ENCODE peak calls at places on chromosomes 3 and 15, in nine cellular contexts. V, G, H, J, Q, E, X, F and W are unnamed samples.

GRCh38 chr3:150252462-150252861 is 155.6 kb upstream of the TSC22D2 start:
- DNase-seq in V (no peak), G (no peak), H (no peak), J (no peak), Q (no peak), E (no peak), X (no peak), F (no peak), W (peak)

GRCh38 chr3:101803939-101804338 is 24.9 kb downstream of the NXPE3 start:
- DNase-seq in V (no peak), G (no peak), H (no peak), J (no peak), Q (no peak), E (no peak), X (no peak), F (no peak), W (no peak)

GRCh38 chr3:129314757-129315385 is 36.2 kb downstream of the HMCES start:
- DNase-seq in V (peak), G (peak), H (peak), J (peak), Q (peak), E (peak), X (peak), F (no peak), W (peak)

GRCh38 chr3:144314946-144315345 is 343.3 kb downstream of the DIPK2A start:
- DNase-seq in V (no peak), G (no peak), H (no peak), J (no peak), Q (no peak), E (no peak), X (no peak), F (no peak), W (no peak)

GRCh38 chr3:120470870-120471269 is 20.1 kb upstream of the FSTL1 start:
- DNase-seq in V (no peak), G (no peak), H (no peak), J (no peak), Q (peak), E (no peak), X (no peak), F (no peak), W (peak)

GRCh38 chr3:3119393-3119851 is 7.3 kb upstream of the TRNT1 start:
- DNase-seq in V (no peak), G (no peak), H (no peak), J (no peak), Q (no peak), E (no peak), X (no peak), F (no peak), W (no peak)

GRCh38 chr3:126364731-126365301 is 7.6 kb upstream of the KLF15 start:
- DNase-seq in V (peak), G (no peak), H (no peak), J (no peak), Q (no peak), E (no peak), X (no peak), F (no peak), W (no peak)

GRCh38 chr3:12446298-12446697 is 38.0 kb upstream of the TSEN2 start:
- DNase-seq in V (no peak), G (no peak), H (no peak), J (no peak), Q (peak), E (no peak), X (no peak), F (no peak), W (no peak)

GRCh38 chr3:143552851-143553250 is 295.4 kb downstream of the SLC9A9 start:
- DNase-seq in V (no peak), G (no peak), H (no peak), J (no peak), Q (no peak), E (no peak), X (no peak), F (no peak), W (no peak)

GRCh38 chr3:142366434-142366833 is 81.4 kb downstream of the XRN1 start:
- DNase-seq in V (no peak), G (no peak), H (no peak), J (no peak), Q (no peak), E (no peak), X (no peak), F (no peak), W (peak)

GRCh38 chr3:14410501-14411165 is 8.2 kb downstream of the SLC6A6 start:
- DNase-seq in V (peak), G (no peak), H (no peak), J (no peak), Q (no peak), E (no peak), X (peak), F (peak), W (peak)

GRCh38 chr15:48358229-48358641 is 27.0 kb downstream of the DUT start:
- DNase-seq in V (no peak), G (no peak), H (no peak), J (no peak), Q (no peak), E (no peak), X (peak), F (no peak), W (peak)

GRCh38 chr15:85688703-85689102 is 106.0 kb downstream of the KLHL25 start:
- DNase-seq in V (no peak), G (no peak), H (no peak), J (no peak), Q (no peak), E (no peak), X (no peak), F (no peak), W (no peak)

GRCh38 chr3:87900061-87900460 is 158.7 kb downstream of the CGGBP1 start:
- DNase-seq in V (no peak), G (no peak), H (no peak), J (no peak), Q (no peak), E (no peak), X (no peak), F (no peak), W (no peak)

GRCh38 chr15:94002026-94002425 is 229.3 kb upstream of the MCTP2 start:
- DNase-seq in V (no peak), G (no peak), H (no peak), J (no peak), Q (no peak), E (no peak), X (no peak), F (no peak), W (no peak)

GRCh38 chr3:189338366-189338765 is 166.6 kb downstream of the TPRG1 start:
- DNase-seq in V (no peak), G (peak), H (no peak), J (no peak), Q (no peak), E (no peak), X (no peak), F (no peak), W (no peak)

GRCh38 chr15:101320501-101321052 is 25.5 kb upstream of the SNRPA1 start:
- DNase-seq in V (peak), G (no peak), H (peak), J (no peak), Q (peak), E (no peak), X (peak), F (no peak), W (peak)

GRCh38 chr3:105967117-105967516 is 98.3 kb upstream of the CBLB start:
- DNase-seq in V (no peak), G (no peak), H (no peak), J (no peak), Q (no peak), E (no peak), X (peak), F (no peak), W (no peak)

GRCh38 chr3:99498544-99499234 is 139.7 kb upstream of the COL8A1 start:
- DNase-seq in V (no peak), G (no peak), H (no peak), J (no peak), Q (no peak), E (no peak), X (no peak), F (no peak), W (no peak)

GRCh38 chr3:99502871-99503270 is 135.5 kb upstream of the COL8A1 start:
- DNase-seq in V (no peak), G (no peak), H (no peak), J (no peak), Q (no peak), E (no peak), X (no peak), F (no peak), W (peak)

GRCh38 chr3:99503350-99503749 is 135.0 kb upstream of the COL8A1 start:
- DNase-seq in V (no peak), G (no peak), H (no peak), J (no peak), Q (no peak), E (no peak), X (no peak), F (no peak), W (no peak)

GRCh38 chr3:99499235-99499798 is 139.1 kb upstream of the COL8A1 start:
- DNase-seq in V (no peak), G (no peak), H (peak), J (peak), Q (no peak), E (peak), X (peak), F (no peak), W (peak)

DNA sequence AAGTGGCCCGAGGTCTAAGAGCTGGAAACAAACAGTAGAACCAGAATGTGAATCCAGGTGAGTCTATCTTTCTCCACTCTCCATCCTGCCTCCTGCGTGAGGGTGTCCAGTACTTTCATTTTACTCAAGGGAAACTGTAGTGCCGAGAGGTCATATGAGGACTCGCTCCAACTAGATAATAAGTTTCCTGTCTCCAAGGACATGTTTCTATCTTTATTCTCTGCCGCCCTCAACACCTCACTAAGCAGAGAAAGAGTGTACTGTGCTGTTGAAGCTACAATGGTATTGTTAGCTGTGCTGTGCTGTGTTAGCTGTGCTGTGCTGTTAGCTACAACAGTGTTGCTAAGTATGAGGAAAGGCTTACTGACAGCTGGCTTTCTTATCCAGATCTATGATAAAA is 137.9 kb upstream of the COL8A1 start:
- DNase-seq in V (no peak), G (no peak), H (no peak), J (no peak), Q (no peak), E (no peak), X (no peak), F (no peak), W (peak)
- H3K27ac ChIP-seq in V (no peak), G (no peak), H (no peak), J (no peak), Q (no peak), E (no peak), X (no peak), F (no peak), W (no peak)

GRCh38 chr15:40289140-40289775 is 6.4 kb upstream of the ANKRD63 start:
- DNase-seq in V (no peak), G (no peak), H (no peak), J (peak), Q (no peak), E (no peak), X (no peak), F (no peak), W (no peak)
- TF ChIP-seq CTCF in V (no peak), G (no peak), H (no peak), J (no peak), Q (no peak), E (no peak), X (no peak), F (no peak), W (no peak)

DNA sequence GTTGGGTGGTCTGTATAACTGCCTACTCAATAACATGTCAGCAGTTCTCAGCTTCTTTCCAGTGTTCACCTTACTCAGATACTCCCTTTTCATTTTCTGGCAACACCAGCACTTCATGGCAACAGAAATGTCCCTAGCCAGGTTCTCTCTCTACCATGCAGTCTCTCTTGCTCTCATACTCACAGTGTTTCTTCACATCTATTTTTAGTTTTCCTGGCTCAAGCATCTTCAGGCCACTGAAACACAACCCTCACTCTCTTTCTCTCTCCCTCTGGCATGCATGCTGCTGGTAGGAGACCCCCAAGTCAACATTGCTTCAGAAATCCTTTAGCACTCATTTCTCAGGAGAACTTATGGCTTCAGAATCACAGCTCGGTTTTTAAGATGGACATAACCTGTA is at the start of gene CAPN3:
- DNase-seq in V (no peak), G (no peak), H (no peak), J (no peak), Q (no peak), E (no peak), X (no peak), F (no peak), W (no peak)
- H3K4me3 ChIP-seq in V (no peak), G (no peak), H (no peak), J (no peak), Q (no peak), E (no peak), X (no peak), F (no peak), W (peak)

GRCh38 chr3:25038907-25039306 is 389.2 kb upstream of the RARB start:
- DNase-seq in V (no peak), G (no peak), H (no peak), J (no peak), Q (no peak), E (no peak), X (no peak), F (no peak), W (no peak)
- H3K27ac ChIP-seq in V (no peak), G (no peak), H (no peak), J (no peak), Q (no peak), E (no peak), X (no peak), F (no peak), W (no peak)

DNA sequence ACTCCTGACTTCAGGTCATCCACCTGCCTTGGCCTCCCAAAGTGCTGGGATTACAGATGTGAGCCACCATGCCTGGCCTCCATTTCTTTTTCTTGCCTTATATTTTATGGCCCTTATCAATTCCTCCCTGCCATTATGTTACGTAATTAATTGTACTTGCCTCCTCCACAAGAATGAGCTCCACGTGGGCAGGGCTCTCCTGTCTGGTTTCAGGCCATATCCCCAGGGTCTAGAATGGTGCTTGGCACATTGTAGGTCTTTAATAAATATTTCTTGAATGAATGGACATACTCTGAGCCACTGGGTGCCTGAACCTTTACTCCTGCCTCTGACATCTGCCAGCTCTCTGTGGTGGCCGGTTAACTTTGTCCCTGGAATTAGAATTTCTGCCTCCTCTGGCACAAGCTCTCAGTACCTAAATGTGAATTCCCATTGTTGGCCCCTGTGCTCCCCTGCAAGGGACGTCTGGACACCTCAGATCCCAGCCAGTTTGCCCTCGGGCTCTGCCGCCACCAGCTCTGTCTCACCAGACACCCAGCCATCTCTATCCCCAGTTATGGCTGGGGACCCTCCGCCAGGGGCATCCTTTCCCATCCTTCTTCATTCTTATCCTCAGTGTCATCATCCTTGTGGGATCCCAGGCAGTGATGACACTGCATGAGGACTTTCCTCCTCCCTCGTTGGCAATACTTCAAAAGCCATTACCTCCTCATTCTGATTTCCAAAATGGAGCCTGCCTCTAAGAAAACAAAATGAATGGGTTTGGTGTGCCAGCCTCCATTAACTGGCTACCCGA is 165.6 kb upstream of the SMAD3 start:
- DNase-seq in V (no peak), G (no peak), H (no peak), J (no peak), Q (peak), E (no peak), X (peak), F (no peak), W (no peak)
- TF ChIP-seq CTCF in V (no peak), G (no peak), H (no peak), J (no peak), Q (no peak), E (no peak), X (no peak), F (no peak), W (no peak)

GRCh38 chr3:49132073-49132436 is 795 bp downstream of the LAMB2 start:
- DNase-seq in V (no peak), G (no peak), H (no peak), J (no peak), Q (no peak), E (no peak), X (no peak), F (no peak), W (no peak)
- H3K4me3 ChIP-seq in V (peak), G (peak), H (peak), J (peak), Q (peak), E (peak), X (peak), F (peak), W (peak)

DNA sequence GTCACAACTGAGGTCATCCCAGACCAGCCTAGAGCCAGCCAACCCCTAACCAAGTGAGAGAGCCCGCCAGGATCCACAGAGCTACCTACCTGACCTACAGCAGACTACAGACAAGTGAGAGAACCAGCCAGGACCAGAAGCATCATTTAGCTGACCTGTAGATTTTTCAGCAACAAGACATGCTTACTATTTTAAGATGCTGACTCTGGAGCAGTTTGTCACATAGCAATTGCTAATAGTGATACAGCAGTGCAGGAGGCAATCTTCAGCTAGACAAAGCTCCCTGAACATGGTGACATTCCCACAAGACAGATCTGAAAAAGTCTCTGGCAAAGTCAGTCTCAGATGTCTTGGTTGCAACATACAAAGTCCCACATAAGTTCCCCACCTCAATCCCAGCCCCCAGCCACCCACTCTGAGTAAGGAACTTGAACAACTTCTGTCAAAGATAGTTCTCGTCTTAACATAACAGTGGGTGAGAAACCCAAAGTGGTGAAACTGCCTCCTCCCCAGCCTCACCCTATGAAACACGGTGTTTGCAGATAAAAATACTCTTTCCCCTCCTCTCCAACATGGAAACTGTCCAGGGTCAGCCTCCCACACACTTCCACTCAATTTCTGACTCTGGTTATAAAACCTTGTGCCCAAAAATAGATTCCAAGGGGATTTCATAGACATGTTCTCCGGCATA is 120.3 kb upstream of the SLC6A11 start:
- DNase-seq in V (no peak), G (no peak), H (no peak), J (no peak), Q (no peak), E (no peak), X (no peak), F (no peak), W (no peak)
- H3K27ac ChIP-seq in V (no peak), G (no peak), H (no peak), J (no peak), Q (no peak), E (no peak), X (no peak), F (no peak), W (no peak)

DNA sequence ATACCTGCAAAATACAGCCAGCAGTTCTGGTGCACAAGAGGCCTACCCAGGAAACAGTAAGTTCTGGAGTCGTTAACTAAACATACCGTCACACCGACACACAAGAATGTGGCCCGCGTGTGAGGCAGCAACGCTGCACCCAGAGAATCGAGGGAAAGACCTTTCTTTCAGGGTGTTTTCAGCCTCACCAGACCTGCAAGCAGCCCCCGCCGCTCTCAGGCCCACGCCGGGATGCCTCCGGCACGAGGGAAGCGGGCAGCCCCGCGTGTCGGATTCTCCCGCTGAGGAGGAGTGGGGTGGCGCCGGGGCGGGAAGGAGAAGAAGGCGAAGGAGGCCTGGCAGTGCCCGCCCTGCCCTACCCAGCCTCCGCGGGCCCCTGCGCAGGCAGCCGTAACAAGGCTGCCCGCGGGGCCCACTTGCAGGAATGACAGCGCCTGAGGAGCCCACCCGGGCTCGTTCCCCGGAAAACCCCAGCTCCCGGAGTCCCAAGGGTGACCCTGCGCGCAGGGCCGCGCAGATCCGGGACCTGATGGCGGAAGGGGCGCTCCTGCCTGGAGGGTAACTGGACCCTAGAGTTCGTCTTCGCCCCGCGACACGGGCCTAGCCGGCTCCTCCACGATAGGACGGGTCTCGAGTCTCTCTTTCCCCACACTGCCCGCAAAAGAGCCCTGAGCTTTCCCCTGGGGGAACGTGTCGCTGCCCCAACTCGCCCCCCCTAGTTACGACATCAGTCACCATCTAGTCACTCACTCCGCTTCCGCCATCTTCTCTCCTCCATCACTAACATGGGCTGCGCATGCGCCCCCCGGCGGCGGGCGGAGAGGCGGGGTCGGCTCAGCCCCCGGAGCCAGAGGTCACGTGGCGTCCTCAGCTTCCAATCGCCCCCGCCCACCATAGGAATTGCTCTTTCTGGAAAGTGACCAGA is at the start of gene PHC3:
- DNase-seq in V (peak), G (peak), H (peak), J (peak), Q (peak), E (peak), X (peak), F (peak), W (peak)
- TF ChIP-seq CTCF in V (peak), G (peak), H (peak), J (no peak), Q (no peak), E (peak), X (no peak), F (peak), W (no peak)

DNA sequence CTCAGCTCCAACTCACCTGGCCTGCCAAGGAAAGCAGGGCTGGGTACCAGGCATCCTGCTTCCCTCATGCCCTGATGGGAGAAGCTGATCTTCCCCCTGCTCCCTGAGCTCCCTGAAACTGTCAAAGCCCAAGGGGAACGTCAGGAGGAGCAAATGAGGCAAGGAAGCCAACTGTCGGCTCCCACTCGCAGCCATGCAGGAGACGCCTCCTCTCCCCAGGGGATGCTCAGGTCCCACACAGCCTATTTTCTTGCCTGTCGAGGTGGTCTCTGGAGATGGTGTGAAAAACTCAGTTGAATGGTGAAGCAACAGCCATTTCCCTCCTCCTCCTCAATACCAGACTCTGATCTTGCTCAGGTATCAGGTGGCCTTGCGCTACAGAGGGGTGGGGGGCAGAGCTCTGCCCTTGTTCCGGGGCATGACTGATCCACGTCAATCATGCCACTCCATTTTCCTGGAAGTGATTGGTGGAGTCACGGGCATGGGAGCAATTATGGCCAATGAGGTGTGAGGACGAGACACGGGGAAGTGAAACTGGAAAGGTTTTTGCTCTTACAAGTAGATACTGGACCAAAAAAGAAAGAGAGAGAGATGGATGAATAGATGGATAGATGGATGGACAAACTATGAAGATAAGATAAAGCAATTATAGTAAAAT is 58.2 kb downstream of the SLC6A1 start:
- DNase-seq in V (no peak), G (no peak), H (no peak), J (no peak), Q (peak), E (no peak), X (no peak), F (no peak), W (no peak)
- H3K4me3 ChIP-seq in V (no peak), G (no peak), H (no peak), J (no peak), Q (no peak), E (no peak), X (no peak), F (no peak), W (no peak)